ENCODE peak calls at places on chromosomes 4 and X, in four cellular contexts. One of them, this sample, is unnamed. For H3K4me1, the result is how much of the 10 kb centered on the place peaks cover.

GRCh38 chr4:7960790-7961655 is 21.4 kb upstream of the AFAP1 start:
- DNase-seq in neuronal stem cell: no peak
- DNase-seq in heart left ventricle: no peak
- DNase-seq in HCT116: no peak
- DNase-seq in this sample: peak

GRCh38 chrX:56798866-56799864 is 70.1 kb downstream of the NBDY start:
- DNase-seq in neuronal stem cell: no peak
- DNase-seq in heart left ventricle: peak
- DNase-seq in HCT116: no peak
- DNase-seq in this sample: no peak

GRCh38 chr4:174358410-174358809 is 74.7 kb downstream of the CEP44 start:
- DNase-seq in neuronal stem cell: no peak
- DNase-seq in heart left ventricle: no peak
- DNase-seq in HCT116: no peak
- DNase-seq in this sample: no peak

GRCh38 chrX:9144643-9145290 is 110.8 kb upstream of the FAM9B start:
- DNase-seq in neuronal stem cell: no peak
- DNase-seq in heart left ventricle: no peak
- DNase-seq in HCT116: no peak
- DNase-seq in this sample: no peak

GRCh38 chr4:52919451-52919850 is 57.3 kb downstream of the RASL11B start:
- DNase-seq in neuronal stem cell: no peak
- DNase-seq in heart left ventricle: no peak
- DNase-seq in HCT116: no peak
- DNase-seq in this sample: no peak

GRCh38 chrX:47577901-47578300 is 4.3 kb upstream of the TIMP1 start:
- DNase-seq in neuronal stem cell: no peak
- DNase-seq in heart left ventricle: no peak
- DNase-seq in HCT116: no peak
- DNase-seq in this sample: no peak

GRCh38 chr4:27692098-27692679 is 831.5 kb downstream of the STIM2 start:
- DNase-seq in neuronal stem cell: no peak
- DNase-seq in heart left ventricle: no peak
- DNase-seq in HCT116: peak
- DNase-seq in this sample: no peak

GRCh38 chr4:74189331-74190043 is 31.6 kb downstream of the MTHFD2L start:
- DNase-seq in neuronal stem cell: peak
- DNase-seq in heart left ventricle: no peak
- DNase-seq in HCT116: peak
- DNase-seq in this sample: no peak

GRCh38 chr4:184596617-184597185 is 52.5 kb downstream of the CASP3 start:
- DNase-seq in neuronal stem cell: no peak
- DNase-seq in heart left ventricle: no peak
- DNase-seq in HCT116: no peak
- DNase-seq in this sample: no peak

GRCh38 chr4:106478152-106478551 is 109.6 kb upstream of the GIMD1 start:
- DNase-seq in neuronal stem cell: no peak
- DNase-seq in heart left ventricle: no peak
- DNase-seq in HCT116: no peak
- DNase-seq in this sample: no peak

GRCh38 chr4:65665951-65666523 is 4.3 kb downstream of the EPHA5 start:
- DNase-seq in neuronal stem cell: peak
- DNase-seq in heart left ventricle: no peak
- DNase-seq in HCT116: no peak
- DNase-seq in this sample: no peak

GRCh38 chrX:49041683-49042529 is 1.3 kb downstream of the TFE3 start:
- DNase-seq in neuronal stem cell: no peak
- DNase-seq in heart left ventricle: no peak
- DNase-seq in HCT116: no peak
- DNase-seq in this sample: no peak

GRCh38 chr4:174189392-174190029 is 94.0 kb downstream of the FBXO8 start:
- DNase-seq in neuronal stem cell: no peak
- DNase-seq in heart left ventricle: no peak
- DNase-seq in HCT116: no peak
- DNase-seq in this sample: no peak

GRCh38 chr4:84924439-84924838 is 42.1 kb downstream of the WDFY3 start:
- DNase-seq in neuronal stem cell: no peak
- DNase-seq in heart left ventricle: no peak
- DNase-seq in HCT116: no peak
- DNase-seq in this sample: no peak

GRCh38 chr4:88341227-88342192 is 37.1 kb upstream of the HERC6 start:
- DNase-seq in neuronal stem cell: no peak
- DNase-seq in heart left ventricle: peak
- DNase-seq in HCT116: no peak
- DNase-seq in this sample: peak

GRCh38 chrX:151692825-151693224 is 2.4 kb upstream of the PRRG3 start:
- DNase-seq in neuronal stem cell: no peak
- DNase-seq in heart left ventricle: no peak
- DNase-seq in HCT116: no peak
- DNase-seq in this sample: no peak

GRCh38 chrX:45515262-45516215 is 314.9 kb upstream of the DIPK2B start:
- DNase-seq in neuronal stem cell: no peak
- DNase-seq in heart left ventricle: peak
- DNase-seq in HCT116: peak
- DNase-seq in this sample: peak

GRCh38 chrX:46759645-46759974 is 692 bp upstream of the SLC9A7 start:
- DNase-seq in neuronal stem cell: peak
- DNase-seq in heart left ventricle: no peak
- DNase-seq in HCT116: no peak
- DNase-seq in this sample: no peak

DNA sequence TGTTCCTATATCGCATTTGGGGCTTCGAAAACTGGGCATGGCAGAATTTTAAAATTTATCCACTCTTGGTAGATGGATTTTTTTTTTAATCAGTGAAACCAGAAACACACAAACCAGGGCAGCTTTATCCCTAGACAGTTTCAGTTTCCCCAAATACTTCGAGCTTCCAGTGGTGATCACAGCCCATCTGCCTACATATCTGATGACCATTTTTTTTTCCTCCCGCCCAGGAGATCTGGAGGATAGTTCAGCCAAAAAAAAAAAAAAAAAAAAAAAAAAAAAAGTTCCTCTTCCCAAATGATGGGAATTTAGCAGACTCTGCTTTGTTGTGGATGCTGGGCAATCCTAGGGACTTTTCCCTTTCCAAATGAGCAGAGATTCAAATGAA is 1.0 kb upstream of the TBC1D9 start:
- DNase-seq in neuronal stem cell: no peak
- DNase-seq in heart left ventricle: no peak
- DNase-seq in HCT116: no peak
- DNase-seq in this sample: no peak
- H3K4me3 ChIP-seq in neuronal stem cell: peak
- H3K4me3 ChIP-seq in heart left ventricle: peak
- H3K4me3 ChIP-seq in HCT116: peak
- H3K4me3 ChIP-seq in this sample: peak

DNA sequence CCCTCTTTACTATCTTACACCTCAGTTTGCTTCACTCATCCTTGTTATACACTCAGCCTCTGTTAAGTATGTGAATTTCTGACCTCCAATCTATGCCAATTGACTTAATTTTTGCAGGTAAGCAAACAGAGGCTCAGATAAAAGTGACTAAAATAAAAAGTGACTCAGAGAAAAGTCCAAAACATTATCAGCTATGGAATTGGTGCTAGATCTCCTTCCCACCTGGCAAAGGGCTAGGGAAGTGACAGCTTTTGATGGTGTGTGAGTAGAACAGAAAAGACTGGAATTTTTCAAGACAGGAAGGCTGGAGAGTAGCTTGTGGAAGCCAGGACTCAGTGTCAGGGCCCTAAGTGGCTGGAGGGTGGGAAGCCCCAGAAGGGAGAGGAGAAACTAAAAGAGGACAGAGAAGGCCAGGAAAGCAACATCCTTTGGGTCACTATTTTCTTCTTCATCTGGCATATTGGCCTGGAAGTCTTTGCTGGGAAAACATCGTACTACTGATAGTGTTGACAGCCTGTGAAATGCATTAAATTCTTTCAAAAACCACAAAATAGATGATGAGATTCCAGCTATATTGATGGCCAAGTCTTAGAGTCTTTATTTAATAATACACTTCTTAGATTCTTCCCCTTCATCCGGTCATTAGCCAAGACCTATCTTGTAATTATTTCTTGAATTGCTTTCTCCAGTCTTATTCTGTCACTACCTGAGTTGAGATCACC is 392.8 kb downstream of the RAPGEF2 start:
- DNase-seq in neuronal stem cell: no peak
- DNase-seq in heart left ventricle: no peak
- DNase-seq in HCT116: no peak
- DNase-seq in this sample: no peak
- H3K27ac ChIP-seq in neuronal stem cell: no peak
- H3K27ac ChIP-seq in heart left ventricle: no peak
- H3K27ac ChIP-seq in HCT116: no peak
- H3K27ac ChIP-seq in this sample: no peak

GRCh38 chr4:2866891-2867290 is 23.2 kb downstream of the ADD1 start:
- DNase-seq in neuronal stem cell: no peak
- DNase-seq in heart left ventricle: no peak
- DNase-seq in HCT116: no peak
- DNase-seq in this sample: no peak
- H3K4me1 ChIP-seq in neuronal stem cell: under half
- H3K4me1 ChIP-seq in heart left ventricle: half or more
- H3K4me1 ChIP-seq in HCT116: under half
- H3K4me1 ChIP-seq in this sample: under half

DNA sequence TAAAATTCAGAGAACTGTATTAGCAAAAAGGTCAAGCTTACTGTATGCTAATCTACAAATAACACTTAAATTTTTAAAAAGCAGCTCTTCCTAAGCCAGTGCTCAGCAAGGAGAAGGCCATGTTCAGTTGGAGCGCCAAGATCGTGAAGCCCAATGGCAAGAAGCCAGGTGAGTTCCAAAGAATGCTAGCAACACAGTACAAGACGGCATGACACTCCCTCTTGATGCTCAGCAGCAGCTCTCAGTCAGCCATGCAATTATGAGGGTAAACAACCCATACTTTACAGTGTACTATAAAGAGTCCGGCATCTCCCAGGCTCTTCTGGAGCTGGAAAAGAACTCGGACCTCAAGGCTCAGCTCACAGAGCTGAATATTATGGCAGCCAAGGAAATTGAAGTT is 34.9 kb downstream of the STX18 start:
- DNase-seq in neuronal stem cell: no peak
- DNase-seq in heart left ventricle: no peak
- DNase-seq in HCT116: no peak
- DNase-seq in this sample: peak
- H3K4me3 ChIP-seq in neuronal stem cell: no peak
- H3K4me3 ChIP-seq in heart left ventricle: no peak
- H3K4me3 ChIP-seq in HCT116: no peak
- H3K4me3 ChIP-seq in this sample: no peak